ENCODE peak calls at places on chromosomes 6 and 20, in five cellular contexts. One of them, this sample, is unnamed.

GRCh38 chr20:3710027-3710426 is 2.4 kb downstream of the SIGLEC1 start:
- DNase-seq in fibroblast of pulmonary artery: no peak
- DNase-seq in B cell: no peak
- DNase-seq in occipital lobe: no peak
- DNase-seq in endodermal cell: peak
- DNase-seq in this sample: no peak

GRCh38 chr6:51648236-51648635 is 439.2 kb downstream of the PKHD1 start:
- DNase-seq in fibroblast of pulmonary artery: no peak
- DNase-seq in B cell: no peak
- DNase-seq in occipital lobe: no peak
- DNase-seq in endodermal cell: no peak
- DNase-seq in this sample: no peak

GRCh38 chr6:22928775-22929174 is 359.4 kb downstream of the HDGFL1 start:
- DNase-seq in fibroblast of pulmonary artery: no peak
- DNase-seq in B cell: no peak
- DNase-seq in occipital lobe: no peak
- DNase-seq in endodermal cell: peak
- DNase-seq in this sample: no peak

GRCh38 chr20:62524486-62524885 is 48.7 kb upstream of the GATA5 start:
- DNase-seq in fibroblast of pulmonary artery: peak
- DNase-seq in B cell: no peak
- DNase-seq in occipital lobe: no peak
- DNase-seq in endodermal cell: no peak
- DNase-seq in this sample: no peak

GRCh38 chr6:41470341-41471063 is 75.7 kb upstream of the FOXP4 start:
- DNase-seq in fibroblast of pulmonary artery: peak
- DNase-seq in B cell: peak
- DNase-seq in occipital lobe: no peak
- DNase-seq in endodermal cell: peak
- DNase-seq in this sample: no peak

GRCh38 chr6:164034602-164035140 is 620.2 kb downstream of the QKI start:
- DNase-seq in fibroblast of pulmonary artery: no peak
- DNase-seq in B cell: no peak
- DNase-seq in occipital lobe: no peak
- DNase-seq in endodermal cell: no peak
- DNase-seq in this sample: no peak

GRCh38 chr20:60001027-60001567 is 42.9 kb downstream of the CDH26 start:
- DNase-seq in fibroblast of pulmonary artery: no peak
- DNase-seq in B cell: no peak
- DNase-seq in occipital lobe: no peak
- DNase-seq in endodermal cell: no peak
- DNase-seq in this sample: no peak

GRCh38 chr6:15086273-15087158 is 159.4 kb upstream of the JARID2 start:
- DNase-seq in fibroblast of pulmonary artery: no peak
- DNase-seq in B cell: peak
- DNase-seq in occipital lobe: no peak
- DNase-seq in endodermal cell: no peak
- DNase-seq in this sample: no peak

GRCh38 chr6:73362869-73363536 is 545 bp downstream of the KHDC3L start:
- DNase-seq in fibroblast of pulmonary artery: no peak
- DNase-seq in B cell: no peak
- DNase-seq in occipital lobe: no peak
- DNase-seq in endodermal cell: no peak
- DNase-seq in this sample: no peak

GRCh38 chr20:13863244-13863643 is 78.4 kb downstream of the NDUFAF5 start:
- DNase-seq in fibroblast of pulmonary artery: no peak
- DNase-seq in B cell: no peak
- DNase-seq in occipital lobe: no peak
- DNase-seq in endodermal cell: no peak
- DNase-seq in this sample: no peak

GRCh38 chr20:43681468-43681942 is 14.6 kb downstream of the MYBL2 start:
- DNase-seq in fibroblast of pulmonary artery: no peak
- DNase-seq in B cell: peak
- DNase-seq in occipital lobe: no peak
- DNase-seq in endodermal cell: no peak
- DNase-seq in this sample: no peak

GRCh38 chr6:5979650-5980427 is 26.9 kb downstream of the NRN1 start:
- DNase-seq in fibroblast of pulmonary artery: no peak
- DNase-seq in B cell: no peak
- DNase-seq in occipital lobe: no peak
- DNase-seq in endodermal cell: peak
- DNase-seq in this sample: no peak

GRCh38 chr20:4116091-4116490 is 100.7 kb upstream of the RNF24 start:
- DNase-seq in fibroblast of pulmonary artery: no peak
- DNase-seq in B cell: no peak
- DNase-seq in occipital lobe: no peak
- DNase-seq in endodermal cell: no peak
- DNase-seq in this sample: no peak

GRCh38 chr6:132390017-132390416 is 11.3 kb downstream of the MOXD1 start:
- DNase-seq in fibroblast of pulmonary artery: no peak
- DNase-seq in B cell: no peak
- DNase-seq in occipital lobe: no peak
- DNase-seq in endodermal cell: no peak
- DNase-seq in this sample: no peak

GRCh38 chr6:107786179-107786578 is 37.9 kb downstream of the SCML4 start:
- DNase-seq in fibroblast of pulmonary artery: no peak
- DNase-seq in B cell: no peak
- DNase-seq in occipital lobe: no peak
- DNase-seq in endodermal cell: peak
- DNase-seq in this sample: no peak

GRCh38 chr6:124924333-124924759 is 37.9 kb upstream of the RNF217 start:
- DNase-seq in fibroblast of pulmonary artery: no peak
- DNase-seq in B cell: no peak
- DNase-seq in occipital lobe: no peak
- DNase-seq in endodermal cell: no peak
- DNase-seq in this sample: no peak

GRCh38 chr6:105428342-105428957 is 25.6 kb upstream of the PREP start:
- DNase-seq in fibroblast of pulmonary artery: peak
- DNase-seq in B cell: no peak
- DNase-seq in occipital lobe: no peak
- DNase-seq in endodermal cell: no peak
- DNase-seq in this sample: no peak

GRCh38 chr6:135576055-135576454 is 78.5 kb upstream of the AHI1 start:
- DNase-seq in fibroblast of pulmonary artery: peak
- DNase-seq in B cell: no peak
- DNase-seq in occipital lobe: no peak
- DNase-seq in endodermal cell: no peak
- DNase-seq in this sample: no peak

GRCh38 chr6:116291701-116292396 is 12.1 kb upstream of the TSPYL1 start:
- DNase-seq in fibroblast of pulmonary artery: no peak
- DNase-seq in B cell: no peak
- DNase-seq in occipital lobe: no peak
- DNase-seq in endodermal cell: no peak
- DNase-seq in this sample: no peak

GRCh38 chr6:22062807-22063408 is 233.9 kb downstream of the PRL start:
- DNase-seq in fibroblast of pulmonary artery: no peak
- DNase-seq in B cell: peak
- DNase-seq in occipital lobe: no peak
- DNase-seq in endodermal cell: no peak
- DNase-seq in this sample: no peak

GRCh38 chr6:99130897-99131873 is 183.4 kb upstream of the FBXL4 start:
- DNase-seq in fibroblast of pulmonary artery: no peak
- DNase-seq in B cell: no peak
- DNase-seq in occipital lobe: no peak
- DNase-seq in endodermal cell: peak
- DNase-seq in this sample: no peak

GRCh38 chr6:143399176-143399575 is 51.3 kb downstream of the ADAT2 start:
- DNase-seq in fibroblast of pulmonary artery: peak
- DNase-seq in B cell: no peak
- DNase-seq in occipital lobe: no peak
- DNase-seq in endodermal cell: no peak
- DNase-seq in this sample: no peak

GRCh38 chr6:76681781-76682180 is 609.3 kb upstream of the IMPG1 start:
- DNase-seq in fibroblast of pulmonary artery: peak
- DNase-seq in B cell: no peak
- DNase-seq in occipital lobe: no peak
- DNase-seq in endodermal cell: no peak
- DNase-seq in this sample: no peak

GRCh38 chr6:31558631-31559500 is 11.5 kb downstream of the NFKBIL1 start:
- DNase-seq in fibroblast of pulmonary artery: peak
- DNase-seq in B cell: peak
- DNase-seq in occipital lobe: peak
- DNase-seq in endodermal cell: no peak
- DNase-seq in this sample: no peak

GRCh38 chr6:23348185-23348584 is 777.8 kb upstream of the NRSN1 start:
- DNase-seq in fibroblast of pulmonary artery: no peak
- DNase-seq in B cell: no peak
- DNase-seq in occipital lobe: no peak
- DNase-seq in endodermal cell: no peak
- DNase-seq in this sample: no peak

GRCh38 chr20:21301940-21302644 is 1.0 kb upstream of the XRN2 start:
- DNase-seq in fibroblast of pulmonary artery: no peak
- DNase-seq in B cell: no peak
- DNase-seq in occipital lobe: no peak
- DNase-seq in endodermal cell: no peak
- DNase-seq in this sample: no peak

GRCh38 chr6:93779086-93779858 is 359.9 kb upstream of the EPHA7 start:
- DNase-seq in fibroblast of pulmonary artery: peak
- DNase-seq in B cell: no peak
- DNase-seq in occipital lobe: no peak
- DNase-seq in endodermal cell: peak
- DNase-seq in this sample: no peak

GRCh38 chr6:149566372-149567193 is at the start of gene GINM1:
- DNase-seq in fibroblast of pulmonary artery: peak
- DNase-seq in B cell: peak
- DNase-seq in occipital lobe: peak
- DNase-seq in endodermal cell: peak
- DNase-seq in this sample: no peak

This sample was measured in nucleus accumbens.